ENCODE peak calls at places on chromosomes 11 and 22, in four cellular contexts. One of them, this sample, is unnamed.
A peak's percentile ranks its signal among the peaks of the same experiment; 100 is the strongest.

GRCh38 chr11:55501014-55501413 is 53.3 kb upstream of the OR4C15 start:
- DNase-seq in cardiac fibroblast: no peak
- DNase-seq in fibroblast of the aortic adventitia: no peak
- DNase-seq in RCC 7860: no peak
- DNase-seq in this sample: no peak

GRCh38 chr11:18798941-18799469 is 7.4 kb upstream of the PTPN5 start:
- DNase-seq in cardiac fibroblast: no peak
- DNase-seq in fibroblast of the aortic adventitia: no peak
- DNase-seq in RCC 7860: no peak
- DNase-seq in this sample: no peak

GRCh38 chr22:28801845-28802594 is 1.7 kb upstream of the XBP1 start:
- DNase-seq in cardiac fibroblast: no peak
- DNase-seq in fibroblast of the aortic adventitia: no peak
- DNase-seq in RCC 7860: no peak
- DNase-seq in this sample: no peak

GRCh38 chr11:128835741-128836410 is 31.2 kb downstream of the KCNJ1 start:
- DNase-seq in cardiac fibroblast: peak; percentile 91
- DNase-seq in fibroblast of the aortic adventitia: peak; percentile 55
- DNase-seq in RCC 7860: no peak
- DNase-seq in this sample: no peak

GRCh38 chr11:121575250-121575962 is 122.6 kb upstream of the SORL1-AS1 start:
- DNase-seq in cardiac fibroblast: peak; percentile 47
- DNase-seq in fibroblast of the aortic adventitia: no peak
- DNase-seq in RCC 7860: no peak
- DNase-seq in this sample: no peak

GRCh38 chr11:129933866-129934265 is 38.5 kb upstream of the NFRKB start:
- DNase-seq in cardiac fibroblast: no peak
- DNase-seq in fibroblast of the aortic adventitia: no peak
- DNase-seq in RCC 7860: no peak
- DNase-seq in this sample: no peak

GRCh38 chr11:20353829-20354434 is 9.6 kb upstream of the HTATIP2 start:
- DNase-seq in cardiac fibroblast: peak; percentile 68
- DNase-seq in fibroblast of the aortic adventitia: peak; percentile 65
- DNase-seq in RCC 7860: no peak
- DNase-seq in this sample: no peak

GRCh38 chr11:133977067-133977681 is 20.4 kb upstream of the IGSF9B start:
- DNase-seq in cardiac fibroblast: no peak
- DNase-seq in fibroblast of the aortic adventitia: no peak
- DNase-seq in RCC 7860: no peak
- DNase-seq in this sample: no peak

GRCh38 chr11:130071211-130071712 is 1.6 kb downstream of the APLP2 start:
- DNase-seq in cardiac fibroblast: peak; percentile 29
- DNase-seq in fibroblast of the aortic adventitia: peak; percentile 53
- DNase-seq in RCC 7860: peak; percentile 26
- DNase-seq in this sample: no peak

GRCh38 chr11:125174686-125175085 is 10.1 kb downstream of the PKNOX2 start:
- DNase-seq in cardiac fibroblast: no peak
- DNase-seq in fibroblast of the aortic adventitia: no peak
- DNase-seq in RCC 7860: no peak
- DNase-seq in this sample: no peak

GRCh38 chr11:125210112-125210511 is 45.6 kb downstream of the PKNOX2 start:
- DNase-seq in cardiac fibroblast: no peak
- DNase-seq in fibroblast of the aortic adventitia: no peak
- DNase-seq in RCC 7860: no peak
- DNase-seq in this sample: no peak